ENCODE peak calls at places on chromosomes 13 and 19, in nine cellular contexts. L is GM03348; U is kidney epithelial cell; K is lung; A is WERI-Rb-1; F is mucosa of descending colon; J is stimulated activated CD8-positive, alpha-beta memory T cell treated with anti-CD3 and anti-CD28 coated beads, Interleukin-4, amount 100 ng/mL, for 1 hour; N is endothelial cell; Y is lower leg skin. O is an unnamed sample.

GRCh38 chr13:25899464-25899863 is 152.4 kb downstream of the SHISA2 start:
- DNase-seq in L (no peak), U (no peak), K (no peak), A (no peak), F (no peak), J (no peak), N (no peak), Y (no peak), O (no peak)

GRCh38 chr13:50518131-50518530 is 325.4 kb downstream of the DLEU7 start:
- DNase-seq in L (no peak), U (no peak), K (no peak), A (no peak), F (no peak), J (no peak), N (no peak), Y (no peak), O (no peak)

GRCh38 chr13:106297283-106297682 is 238.2 kb downstream of the EFNB2 start:
- DNase-seq in L (no peak), U (no peak), K (no peak), A (no peak), F (no peak), J (no peak), N (no peak), Y (no peak), O (no peak)

GRCh38 chr19:45117167-45117594 is 24.2 kb downstream of the PPP1R37 start:
- DNase-seq in L (no peak), U (no peak), K (no peak), A (peak; percentile 78), F (no peak), J (no peak), N (no peak), Y (no peak), O (no peak)

GRCh38 chr13:53782400-53783030 is 753.9 kb downstream of the OLFM4 start:
- DNase-seq in L (peak; percentile 60), U (peak; percentile 19), K (no peak), A (peak; percentile 30), F (no peak), J (no peak), N (peak; percentile 24), Y (no peak), O (no peak)

GRCh38 chr13:111177081-111177711 is 62.1 kb downstream of the ARHGEF7 start:
- DNase-seq in L (no peak), U (no peak), K (no peak), A (no peak), F (peak; percentile 66), J (no peak), N (no peak), Y (peak; percentile 88), O (no peak)

GRCh38 chr13:98540476-98540875 is 36.4 kb downstream of the STK24 start:
- DNase-seq in L (no peak), U (no peak), K (no peak), A (no peak), F (no peak), J (no peak), N (no peak), Y (no peak), O (no peak)

GRCh38 chr13:113457510-113457909 is 4.2 kb upstream of the ADPRHL1 start:
- DNase-seq in L (no peak), U (no peak), K (no peak), A (peak; percentile 8), F (no peak), J (no peak), N (no peak), Y (peak; percentile 74), O (peak; percentile 42)

GRCh38 chr13:50731400-50731799 is 112.1 kb downstream of the DLEU7 start:
- DNase-seq in L (peak; percentile 67), U (peak; percentile 18), K (no peak), A (no peak), F (no peak), J (no peak), N (no peak), Y (no peak), O (no peak)

GRCh38 chr13:113934576-113934975 is 39.3 kb downstream of the C13orf46 start:
- DNase-seq in L (no peak), U (no peak), K (no peak), A (no peak), F (no peak), J (no peak), N (no peak), Y (peak; percentile 72), O (no peak)

GRCh38 chr13:59658027-59658735 is 505.5 kb downstream of the DIAPH3 start:
- DNase-seq in L (no peak), U (no peak), K (no peak), A (peak; percentile 19), F (no peak), J (no peak), N (no peak), Y (no peak), O (no peak)

GRCh38 chr19:5828661-5829566 is 10.6 kb downstream of the FUT6 start:
- DNase-seq in L (no peak), U (no peak), K (no peak), A (no peak), F (no peak), J (no peak), N (no peak), Y (no peak), O (no peak)

GRCh38 chr19:41548954-41549688 is 26.8 kb upstream of the CEACAM21 start:
- DNase-seq in L (no peak), U (no peak), K (no peak), A (no peak), F (no peak), J (no peak), N (peak; percentile 67), Y (no peak), O (no peak)

GRCh38 chr19:42040031-42040430 is 30.0 kb downstream of the GRIK5 start:
- DNase-seq in L (no peak), U (no peak), K (no peak), A (no peak), F (no peak), J (no peak), N (no peak), Y (no peak), O (no peak)

GRCh38 chr13:112107289-112107688 is 40.3 kb downstream of the SOX1 start:
- DNase-seq in L (no peak), U (no peak), K (no peak), A (no peak), F (no peak), J (no peak), N (no peak), Y (no peak), O (peak; percentile 80)